ENCODE peak calls at places on chromosomes 5 and 9, in seven cellular contexts. E is mesendoderm, D is mesenchymal stem cell, K is H9, Y is neuronal stem cell, X is H1, O is trophoblast cell. W is an unnamed sample.
A peak's percentile ranks its signal among the peaks of the same experiment; 100 is the strongest.

GRCh38 chr5:73592546-73592945 is 27.0 kb downstream of the UTP15 start:
- DNase-seq in X (no peak), E (no peak), K (no peak), Y (no peak), O (no peak), D (no peak), W (peak; percentile 61)

GRCh38 chr9:4417578-4418325 is 72.5 kb upstream of the SLC1A1 start:
- DNase-seq in O (peak; percentile 72), X (no peak), Y (peak; percentile 4), K (no peak), D (peak; percentile 7), E (peak; percentile 80), W (peak; percentile 2)

GRCh38 chr5:149195337-149195887 is 54.1 kb downstream of the ABLIM3 start:
- DNase-seq in Y (no peak), D (no peak), O (no peak), X (no peak), K (no peak), E (no peak), W (no peak)

GRCh38 chr9:113563856-113564514 is 100.5 kb downstream of the RGS3 start:
- DNase-seq in Y (no peak), O (no peak), X (no peak), E (no peak), K (no peak), D (no peak), W (no peak)

GRCh38 chr9:104987743-104988142 is 59.8 kb upstream of the ABCA1 start:
- DNase-seq in D (no peak), E (no peak), Y (no peak), X (no peak), O (peak; percentile 27), K (no peak), W (no peak)

GRCh38 chr5:106797996-106798395 is 872.7 kb downstream of the EFNA5 start:
- DNase-seq in X (no peak), Y (peak; percentile 5), K (no peak), D (no peak), O (no peak), E (peak; percentile 56), W (no peak)

GRCh38 chr5:31048975-31049290 is 144.6 kb upstream of the CDH6 start:
- DNase-seq in D (no peak), X (no peak), Y (no peak), K (no peak), E (no peak), O (no peak), W (no peak)

GRCh38 chr9:106888992-106889631 is 26.1 kb downstream of the ZNF462 start:
- DNase-seq in D (peak; percentile 57), O (peak; percentile 76), X (no peak), K (no peak), E (peak; percentile 65), Y (no peak), W (no peak)

GRCh38 chr9:126025973-126026372 is 278.8 kb downstream of the PBX3 start:
- DNase-seq in K (no peak), O (no peak), X (no peak), D (no peak), E (no peak), Y (no peak), W (no peak)

GRCh38 chr5:71475788-71476384 is 20.4 kb downstream of the BDP1 start:
- DNase-seq in K (no peak), O (peak; percentile 22), X (no peak), E (peak; percentile 64), Y (peak; percentile 11), D (peak; percentile 37), W (peak; percentile 29)

GRCh38 chr9:134772331-134772730 is 108.3 kb upstream of the FCN2 start:
- DNase-seq in K (no peak), X (no peak), Y (no peak), E (no peak), O (no peak), D (no peak), W (no peak)

GRCh38 chr5:9035346-9035745 is 510.5 kb downstream of the SEMA5A start:
- DNase-seq in D (no peak), X (no peak), O (no peak), K (no peak), E (no peak), Y (no peak), W (no peak)

GRCh38 chr5:55864606-55865541 is 13.7 kb downstream of the IL31RA start:
- DNase-seq in K (no peak), X (no peak), O (no peak), Y (no peak), D (peak; percentile 30), E (no peak), W (peak; percentile 12)

DNA sequence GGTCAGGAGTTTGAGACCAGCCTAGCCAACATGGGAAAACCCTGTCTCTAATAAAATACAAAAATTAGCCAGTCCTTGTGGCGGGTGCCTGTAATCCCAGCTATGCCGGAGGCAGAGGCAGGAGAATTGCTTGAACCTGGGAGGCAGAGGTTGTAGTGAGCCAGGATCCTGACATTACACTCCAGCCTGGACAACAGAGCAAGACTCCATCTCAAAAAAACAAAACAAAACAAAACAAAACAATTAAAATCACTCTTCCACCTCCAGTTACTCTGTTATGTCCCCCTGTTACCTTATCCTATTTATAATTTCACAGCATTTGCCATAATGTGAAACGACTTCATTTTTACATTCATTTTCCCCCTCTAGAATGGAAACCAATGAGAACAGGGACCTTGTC is 54.4 kb downstream of the CXXC5 start:
- DNase-seq in Y (no peak), K (no peak), O (no peak), X (no peak), E (no peak), D (no peak), W (no peak)
- H3K23ac ChIP-seq in Y (no peak overlapping the region), K (no peak overlapping the region), O (no peak overlapping the region), X (no peak overlapping the region), E (no peak overlapping the region), D (no peak overlapping the region), W (no peak overlapping the region)

DNA sequence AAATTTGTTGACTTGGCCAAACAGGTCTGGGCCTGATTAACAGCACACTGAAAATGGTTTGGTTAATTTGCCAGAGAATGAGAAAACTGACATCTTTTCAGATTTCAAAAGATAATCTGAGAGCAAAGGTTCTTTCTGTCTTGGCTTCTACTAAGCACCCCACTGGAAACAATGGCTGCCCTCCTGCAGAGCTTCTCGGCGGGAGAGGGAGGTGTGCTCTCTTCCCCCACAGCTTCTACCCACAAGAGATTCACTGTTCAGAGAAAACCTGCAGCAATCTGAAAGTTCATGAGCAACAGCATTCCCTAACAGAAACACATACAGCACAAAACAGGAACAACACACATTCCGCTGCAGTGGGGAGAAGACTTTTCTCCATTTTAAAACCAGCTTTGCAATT is 3.0 kb downstream of the DNAH5 start:
- DNase-seq in K (no peak), Y (no peak), E (no peak), X (no peak), O (no peak), D (no peak), W (no peak)
- H3K23ac ChIP-seq in K (no peak overlapping the region), Y (no peak overlapping the region), E (no peak overlapping the region), X (no peak overlapping the region), O (no peak overlapping the region), D (no peak overlapping the region), W (no peak overlapping the region)

DNA sequence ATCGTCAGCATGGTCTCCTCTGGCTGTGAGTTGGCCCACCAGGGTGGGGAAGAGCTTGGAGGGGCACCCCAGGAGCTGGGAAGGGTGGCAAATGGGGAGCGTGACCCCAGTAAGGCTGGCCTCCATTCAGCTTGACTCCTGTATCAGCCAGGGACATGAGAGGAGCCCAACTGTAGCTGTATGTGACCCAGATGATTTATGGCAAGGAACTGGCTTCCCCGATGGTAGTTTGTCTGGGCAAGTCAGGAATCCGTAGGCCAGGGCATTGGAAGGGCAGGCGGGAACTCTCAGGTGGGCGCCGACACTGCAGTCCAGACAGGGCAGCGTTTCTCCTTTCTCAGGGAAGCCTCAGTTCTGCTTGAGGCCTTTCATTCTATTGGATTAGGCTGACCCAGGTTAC is 2.3 kb downstream of the SLC34A1 start:
- DNase-seq in K (no peak), E (no peak), Y (no peak), D (no peak), O (no peak), X (no peak), W (no peak)
- H3K23ac ChIP-seq in K (no peak overlapping the region), E (no peak overlapping the region), Y (peak overlapping the region; percentile 62), D (no peak overlapping the region), O (no peak overlapping the region), X (no peak overlapping the region), W (no peak overlapping the region)

DNA sequence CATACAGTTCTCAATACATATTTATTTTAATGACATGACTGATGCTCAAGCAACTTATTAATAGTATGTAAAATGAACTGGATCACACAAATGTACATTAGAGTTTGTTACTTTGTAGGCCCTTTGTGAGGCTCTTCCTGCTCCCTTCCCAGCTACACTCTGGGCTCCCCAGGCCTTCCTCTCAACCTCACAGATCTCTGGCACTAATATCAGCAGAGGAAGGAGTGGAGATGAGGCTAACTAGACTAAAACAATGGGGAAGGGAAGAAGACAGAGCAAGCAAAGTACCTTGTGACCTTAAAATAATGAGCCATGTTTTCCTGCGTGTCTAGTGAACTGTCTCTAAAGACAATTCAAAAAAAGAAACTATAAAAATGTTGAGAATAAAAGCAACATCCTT is 30.3 kb upstream of the TEK start:
- DNase-seq in E (no peak), D (no peak), K (no peak), O (no peak), Y (no peak), X (no peak), W (no peak)
- H3K23ac ChIP-seq in E (no peak overlapping the region), D (no peak overlapping the region), K (no peak overlapping the region), O (no peak overlapping the region), Y (no peak overlapping the region), X (no peak overlapping the region), W (no peak overlapping the region)

GRCh38 chr5:1594336-1595106 is 70.8 kb upstream of the LPCAT1 start:
- DNase-seq in Y (peak; percentile 90), O (peak; percentile 52), X (peak; percentile 81), E (peak; percentile 94), K (peak; percentile 92), D (peak; percentile 40), W (no peak)
- H3K23ac ChIP-seq in Y (peak overlapping the region; percentile 80), O (no peak overlapping the region), X (no peak overlapping the region), E (no peak overlapping the region), K (no peak overlapping the region), D (no peak overlapping the region), W (no peak overlapping the region)

GRCh38 chr5:44614845-44615244 is 193.9 kb upstream of the MRPS30 start:
- DNase-seq in O (no peak), X (no peak), K (no peak), E (no peak), D (no peak), Y (no peak), W (no peak)
- H3K23ac ChIP-seq in O (no peak overlapping the region), X (no peak overlapping the region), K (no peak overlapping the region), E (no peak overlapping the region), D (no peak overlapping the region), Y (no peak overlapping the region), W (no peak overlapping the region)

DNA sequence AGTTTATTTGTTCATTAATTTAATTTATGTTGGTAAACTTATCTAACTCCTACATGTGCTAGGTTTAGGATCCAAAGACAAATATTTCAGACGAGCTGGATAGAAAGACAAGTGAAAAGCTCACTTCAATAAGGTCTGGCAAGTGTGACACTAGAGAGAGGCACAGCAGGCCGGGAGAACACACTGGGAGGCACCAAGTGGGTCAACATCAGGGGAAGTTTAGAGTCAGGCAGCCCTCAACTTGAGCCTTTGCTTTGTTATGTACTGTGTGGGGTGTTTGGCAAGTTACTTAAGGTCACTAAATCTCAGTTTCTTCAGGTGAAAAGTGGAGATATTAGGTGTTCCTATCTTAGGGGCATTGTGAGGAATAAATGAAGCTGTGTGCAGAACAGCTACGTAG is 214.4 kb downstream of the PCSK1 start:
- DNase-seq in X (no peak), D (no peak), O (no peak), E (no peak), Y (no peak), K (no peak), W (no peak)
- H3K23ac ChIP-seq in X (no peak overlapping the region), D (no peak overlapping the region), O (no peak overlapping the region), E (no peak overlapping the region), Y (no peak overlapping the region), K (no peak overlapping the region), W (peak overlapping the region; percentile 55)

W was measured in IMR-90.